ENCODE peak calls at places on chromosomes 16 and 17, in ten cellular contexts. Y, Z, L, S, W, I, B, R, G and O are unnamed samples.

GRCh38 chr17:17033466-17033865 is 8.8 kb upstream of the MPRIP start:
- DNase-seq in I (no peak), B (no peak), R (no peak), S (no peak), Y (no peak), W (no peak), G (no peak), L (no peak), Z (no peak), O (no peak)

GRCh38 chr17:73360961-73361761 is 49.4 kb upstream of the CDC42EP4 start:
- DNase-seq in R (no peak), Y (no peak), L (no peak), Z (no peak), G (no peak), S (no peak), I (no peak), B (no peak), W (no peak), O (peak; percentile 88)

GRCh38 chr17:13415877-13416416 is 185.8 kb downstream of the HS3ST3A1 start:
- DNase-seq in Z (no peak), L (no peak), R (no peak), S (no peak), B (no peak), Y (no peak), G (no peak), I (no peak), W (no peak), O (no peak)

GRCh38 chr17:44198721-44199552 is 747 bp downstream of the ATXN7L3 start:
- DNase-seq in S (no peak), W (peak; percentile 52), Z (peak; percentile 51), Y (no peak), L (peak; percentile 79), I (no peak), R (no peak), G (peak; percentile 26), B (no peak), O (peak; percentile 89)

GRCh38 chr16:27759947-27760844 is 210.3 kb downstream of the KATNIP start:
- DNase-seq in G (no peak), W (no peak), I (peak; percentile 70), R (no peak), Y (no peak), B (no peak), Z (no peak), S (no peak), L (no peak), O (no peak)

GRCh38 chr17:17358866-17359265 is 55.7 kb downstream of the NT5M start:
- DNase-seq in Y (no peak), W (no peak), R (no peak), Z (no peak), G (no peak), S (no peak), B (no peak), L (no peak), I (no peak), O (no peak)

GRCh38 chr17:49907279-49907678 is 59.4 kb upstream of the TAC4 start:
- DNase-seq in G (no peak), W (no peak), I (no peak), Y (no peak), L (no peak), B (no peak), S (no peak), Z (no peak), R (no peak), O (no peak)

GRCh38 chr16:15611610-15612009 is 31.3 kb downstream of the MARF1 start:
- DNase-seq in L (no peak), R (no peak), Z (no peak), G (no peak), I (no peak), Y (no peak), B (no peak), S (no peak), W (no peak), O (no peak)

GRCh38 chr16:48511071-48511540 is 98.9 kb downstream of the N4BP1 start:
- DNase-seq in G (no peak), W (no peak), Y (no peak), I (no peak), S (no peak), R (no peak), B (no peak), Z (no peak), L (peak; percentile 66), O (peak; percentile 25)

GRCh38 chr16:74477226-74477625 is 55.9 kb upstream of the CLEC18B start:
- DNase-seq in I (no peak), B (no peak), G (no peak), L (no peak), Z (no peak), S (no peak), Y (no peak), W (no peak), R (no peak), O (no peak)

GRCh38 chr17:31595666-31596381 is 204.3 kb downstream of the RAB11FIP4 start:
- DNase-seq in G (no peak), W (peak; percentile 63), Z (no peak), L (no peak), S (no peak), Y (no peak), R (no peak), B (no peak), I (no peak), O (no peak)

GRCh38 chr17:7046127-7046724 is 2.3 kb upstream of the SLC16A11 start:
- DNase-seq in Z (peak; percentile 43), B (no peak), L (no peak), G (no peak), W (peak; percentile 96), S (no peak), R (no peak), Y (no peak), I (no peak), O (peak; percentile 54)

GRCh38 chr17:49114703-49115102 is 17.9 kb upstream of the B4GALNT2 start:
- DNase-seq in I (no peak), G (no peak), Z (no peak), W (no peak), B (no peak), Y (no peak), R (no peak), S (no peak), L (no peak), O (no peak)

GRCh38 chr16:67027046-67027445 is 1.9 kb upstream of the CBFB start:
- DNase-seq in S (no peak), R (no peak), W (no peak), I (no peak), B (no peak), Y (no peak), Z (no peak), G (no peak), L (peak; percentile 13), O (no peak)

GRCh38 chr16:22373662-22374310 is 633 bp downstream of the CDR2 start:
- DNase-seq in G (peak; percentile 11), R (no peak), I (no peak), Y (peak; percentile 27), Z (peak; percentile 46), B (peak; percentile 14), W (peak; percentile 34), L (peak; percentile 75), S (no peak), O (peak; percentile 77)